ENCODE peak calls at places on chromosomes 5 and 9, in seven cellular contexts. One of them, this sample, is unnamed.

GRCh38 chr9:114413909-114414308 is 26.1 kb upstream of the AKNA start:
- DNase-seq in amygdala: no peak
- DNase-seq in fibroblast of pulmonary artery: peak; percentile 24
- DNase-seq in activated CD4-positive, alpha-beta T cell treated with anti-CD3 and anti-CD28 coated beads, Interleukin-2, amount 10 ng/mL, durations not matched to agents 7 days and 5 days: no peak
- DNase-seq in AG10803: peak; percentile 55
- DNase-seq in fibroblast of gingiva: no peak
- DNase-seq in CD8-positive, alpha-beta T cell: no peak
- DNase-seq in this sample: no peak

GRCh38 chr5:121174351-121174750 is 677.3 kb upstream of the FTMT start:
- DNase-seq in amygdala: no peak
- DNase-seq in fibroblast of pulmonary artery: peak; percentile 7
- DNase-seq in activated CD4-positive, alpha-beta T cell treated with anti-CD3 and anti-CD28 coated beads, Interleukin-2, amount 10 ng/mL, durations not matched to agents 7 days and 5 days: no peak
- DNase-seq in AG10803: peak; percentile 1
- DNase-seq in fibroblast of gingiva: peak; percentile 64
- DNase-seq in CD8-positive, alpha-beta T cell: no peak
- DNase-seq in this sample: no peak

GRCh38 chr5:128084228-128085167 is 932 bp downstream of the SLC12A2 start:
- DNase-seq in amygdala: no peak
- DNase-seq in fibroblast of pulmonary artery: peak; percentile 34
- DNase-seq in activated CD4-positive, alpha-beta T cell treated with anti-CD3 and anti-CD28 coated beads, Interleukin-2, amount 10 ng/mL, durations not matched to agents 7 days and 5 days: peak; percentile 50
- DNase-seq in AG10803: no peak
- DNase-seq in fibroblast of gingiva: no peak
- DNase-seq in CD8-positive, alpha-beta T cell: peak; percentile 47
- DNase-seq in this sample: no peak

GRCh38 chr9:77647267-77647658 is 859 bp downstream of the GNA14 start:
- DNase-seq in amygdala: no peak
- DNase-seq in fibroblast of pulmonary artery: no peak
- DNase-seq in activated CD4-positive, alpha-beta T cell treated with anti-CD3 and anti-CD28 coated beads, Interleukin-2, amount 10 ng/mL, durations not matched to agents 7 days and 5 days: no peak
- DNase-seq in AG10803: no peak
- DNase-seq in fibroblast of gingiva: no peak
- DNase-seq in CD8-positive, alpha-beta T cell: no peak
- DNase-seq in this sample: no peak

GRCh38 chr5:657570-657969 is 35.6 kb downstream of the TPPP start:
- DNase-seq in amygdala: no peak
- DNase-seq in fibroblast of pulmonary artery: peak; percentile 80
- DNase-seq in activated CD4-positive, alpha-beta T cell treated with anti-CD3 and anti-CD28 coated beads, Interleukin-2, amount 10 ng/mL, durations not matched to agents 7 days and 5 days: no peak
- DNase-seq in AG10803: peak; percentile 25
- DNase-seq in fibroblast of gingiva: peak; percentile 50
- DNase-seq in CD8-positive, alpha-beta T cell: no peak
- DNase-seq in this sample: no peak

GRCh38 chr9:134027561-134027960 is 2.3 kb downstream of the BRD3OS start:
- DNase-seq in amygdala: no peak
- DNase-seq in fibroblast of pulmonary artery: no peak
- DNase-seq in activated CD4-positive, alpha-beta T cell treated with anti-CD3 and anti-CD28 coated beads, Interleukin-2, amount 10 ng/mL, durations not matched to agents 7 days and 5 days: no peak
- DNase-seq in AG10803: no peak
- DNase-seq in fibroblast of gingiva: no peak
- DNase-seq in CD8-positive, alpha-beta T cell: no peak
- DNase-seq in this sample: no peak

GRCh38 chr9:113590389-113590788 is 126.9 kb downstream of the RGS3 start:
- DNase-seq in amygdala: no peak
- DNase-seq in fibroblast of pulmonary artery: no peak
- DNase-seq in activated CD4-positive, alpha-beta T cell treated with anti-CD3 and anti-CD28 coated beads, Interleukin-2, amount 10 ng/mL, durations not matched to agents 7 days and 5 days: no peak
- DNase-seq in AG10803: no peak
- DNase-seq in fibroblast of gingiva: no peak
- DNase-seq in CD8-positive, alpha-beta T cell: no peak
- DNase-seq in this sample: no peak

GRCh38 chr5:125776656-125777055 is 646.6 kb upstream of the GRAMD2B start:
- DNase-seq in amygdala: no peak
- DNase-seq in fibroblast of pulmonary artery: no peak
- DNase-seq in activated CD4-positive, alpha-beta T cell treated with anti-CD3 and anti-CD28 coated beads, Interleukin-2, amount 10 ng/mL, durations not matched to agents 7 days and 5 days: no peak
- DNase-seq in AG10803: no peak
- DNase-seq in fibroblast of gingiva: no peak
- DNase-seq in CD8-positive, alpha-beta T cell: no peak
- DNase-seq in this sample: no peak

GRCh38 chr5:96180684-96181083 is 219.0 kb upstream of the ELL2 start:
- DNase-seq in amygdala: no peak
- DNase-seq in fibroblast of pulmonary artery: no peak
- DNase-seq in activated CD4-positive, alpha-beta T cell treated with anti-CD3 and anti-CD28 coated beads, Interleukin-2, amount 10 ng/mL, durations not matched to agents 7 days and 5 days: no peak
- DNase-seq in AG10803: no peak
- DNase-seq in fibroblast of gingiva: no peak
- DNase-seq in CD8-positive, alpha-beta T cell: no peak
- DNase-seq in this sample: no peak

GRCh38 chr5:34831328-34831727 is 7.6 kb upstream of the TTC23L start:
- DNase-seq in amygdala: no peak
- DNase-seq in fibroblast of pulmonary artery: no peak
- DNase-seq in activated CD4-positive, alpha-beta T cell treated with anti-CD3 and anti-CD28 coated beads, Interleukin-2, amount 10 ng/mL, durations not matched to agents 7 days and 5 days: no peak
- DNase-seq in AG10803: no peak
- DNase-seq in fibroblast of gingiva: no peak
- DNase-seq in CD8-positive, alpha-beta T cell: no peak
- DNase-seq in this sample: no peak

GRCh38 chr9:121640076-121640475 is 11.4 kb upstream of the DAB2IP start:
- DNase-seq in amygdala: no peak
- DNase-seq in fibroblast of pulmonary artery: peak; percentile 31
- DNase-seq in activated CD4-positive, alpha-beta T cell treated with anti-CD3 and anti-CD28 coated beads, Interleukin-2, amount 10 ng/mL, durations not matched to agents 7 days and 5 days: peak; percentile 28
- DNase-seq in AG10803: no peak
- DNase-seq in fibroblast of gingiva: no peak
- DNase-seq in CD8-positive, alpha-beta T cell: peak; percentile 16
- DNase-seq in this sample: no peak

GRCh38 chr5:10116594-10116993 is 133.1 kb downstream of the ATPSCKMT start:
- DNase-seq in amygdala: no peak
- DNase-seq in fibroblast of pulmonary artery: no peak
- DNase-seq in activated CD4-positive, alpha-beta T cell treated with anti-CD3 and anti-CD28 coated beads, Interleukin-2, amount 10 ng/mL, durations not matched to agents 7 days and 5 days: no peak
- DNase-seq in AG10803: no peak
- DNase-seq in fibroblast of gingiva: no peak
- DNase-seq in CD8-positive, alpha-beta T cell: no peak
- DNase-seq in this sample: no peak

GRCh38 chr9:78267889-78268288 is 29.0 kb upstream of the PSAT1 start:
- DNase-seq in amygdala: no peak
- DNase-seq in fibroblast of pulmonary artery: no peak
- DNase-seq in activated CD4-positive, alpha-beta T cell treated with anti-CD3 and anti-CD28 coated beads, Interleukin-2, amount 10 ng/mL, durations not matched to agents 7 days and 5 days: no peak
- DNase-seq in AG10803: no peak
- DNase-seq in fibroblast of gingiva: no peak
- DNase-seq in CD8-positive, alpha-beta T cell: no peak
- DNase-seq in this sample: no peak

GRCh38 chr9:115167175-115167574 is 49.2 kb upstream of the TNC start:
- DNase-seq in amygdala: no peak
- DNase-seq in fibroblast of pulmonary artery: peak; percentile 58
- DNase-seq in activated CD4-positive, alpha-beta T cell treated with anti-CD3 and anti-CD28 coated beads, Interleukin-2, amount 10 ng/mL, durations not matched to agents 7 days and 5 days: no peak
- DNase-seq in AG10803: peak; percentile 88
- DNase-seq in fibroblast of gingiva: peak; percentile 88
- DNase-seq in CD8-positive, alpha-beta T cell: no peak
- DNase-seq in this sample: no peak

GRCh38 chr5:45399041-45399440 is 297.1 kb downstream of the HCN1 start:
- DNase-seq in amygdala: no peak
- DNase-seq in fibroblast of pulmonary artery: no peak
- DNase-seq in activated CD4-positive, alpha-beta T cell treated with anti-CD3 and anti-CD28 coated beads, Interleukin-2, amount 10 ng/mL, durations not matched to agents 7 days and 5 days: no peak
- DNase-seq in AG10803: no peak
- DNase-seq in fibroblast of gingiva: no peak
- DNase-seq in CD8-positive, alpha-beta T cell: no peak
- DNase-seq in this sample: no peak

GRCh38 chr5:78132507-78132906 is 162.0 kb downstream of the AP3B1 start:
- DNase-seq in amygdala: no peak
- DNase-seq in fibroblast of pulmonary artery: no peak
- DNase-seq in activated CD4-positive, alpha-beta T cell treated with anti-CD3 and anti-CD28 coated beads, Interleukin-2, amount 10 ng/mL, durations not matched to agents 7 days and 5 days: no peak
- DNase-seq in AG10803: no peak
- DNase-seq in fibroblast of gingiva: no peak
- DNase-seq in CD8-positive, alpha-beta T cell: no peak
- DNase-seq in this sample: no peak

GRCh38 chr9:129794549-129794948 is 8.4 kb upstream of the TOR1B start:
- DNase-seq in amygdala: no peak
- DNase-seq in fibroblast of pulmonary artery: no peak
- DNase-seq in activated CD4-positive, alpha-beta T cell treated with anti-CD3 and anti-CD28 coated beads, Interleukin-2, amount 10 ng/mL, durations not matched to agents 7 days and 5 days: no peak
- DNase-seq in AG10803: no peak
- DNase-seq in fibroblast of gingiva: no peak
- DNase-seq in CD8-positive, alpha-beta T cell: no peak
- DNase-seq in this sample: no peak

GRCh38 chr5:172743112-172743959 is 27.7 kb downstream of the DUSP1 start:
- DNase-seq in amygdala: no peak
- DNase-seq in fibroblast of pulmonary artery: no peak
- DNase-seq in activated CD4-positive, alpha-beta T cell treated with anti-CD3 and anti-CD28 coated beads, Interleukin-2, amount 10 ng/mL, durations not matched to agents 7 days and 5 days: no peak
- DNase-seq in AG10803: no peak
- DNase-seq in fibroblast of gingiva: no peak
- DNase-seq in CD8-positive, alpha-beta T cell: no peak
- DNase-seq in this sample: no peak

GRCh38 chr5:173890195-173890951 is 2.2 kb downstream of the CPEB4 start:
- DNase-seq in amygdala: peak; percentile 47
- DNase-seq in fibroblast of pulmonary artery: peak; percentile 55
- DNase-seq in activated CD4-positive, alpha-beta T cell treated with anti-CD3 and anti-CD28 coated beads, Interleukin-2, amount 10 ng/mL, durations not matched to agents 7 days and 5 days: no peak
- DNase-seq in AG10803: peak; percentile 27
- DNase-seq in fibroblast of gingiva: no peak
- DNase-seq in CD8-positive, alpha-beta T cell: no peak
- DNase-seq in this sample: no peak

GRCh38 chr9:96217358-96217755 is 84.6 kb downstream of the HSD17B3 start:
- DNase-seq in amygdala: no peak
- DNase-seq in fibroblast of pulmonary artery: no peak
- DNase-seq in activated CD4-positive, alpha-beta T cell treated with anti-CD3 and anti-CD28 coated beads, Interleukin-2, amount 10 ng/mL, durations not matched to agents 7 days and 5 days: no peak
- DNase-seq in AG10803: no peak
- DNase-seq in fibroblast of gingiva: no peak
- DNase-seq in CD8-positive, alpha-beta T cell: no peak
- DNase-seq in this sample: no peak

GRCh38 chr9:2015581-2016410 is 649 bp downstream of the SMARCA2 start:
- DNase-seq in amygdala: no peak
- DNase-seq in fibroblast of pulmonary artery: peak; percentile 34
- DNase-seq in activated CD4-positive, alpha-beta T cell treated with anti-CD3 and anti-CD28 coated beads, Interleukin-2, amount 10 ng/mL, durations not matched to agents 7 days and 5 days: peak; percentile 56
- DNase-seq in AG10803: peak; percentile 33
- DNase-seq in fibroblast of gingiva: peak; percentile 48
- DNase-seq in CD8-positive, alpha-beta T cell: peak; percentile 42
- DNase-seq in this sample: no peak

GRCh38 chr9:78010419-78010818 is 21.2 kb downstream of the GNAQ start:
- DNase-seq in amygdala: no peak
- DNase-seq in fibroblast of pulmonary artery: no peak
- DNase-seq in activated CD4-positive, alpha-beta T cell treated with anti-CD3 and anti-CD28 coated beads, Interleukin-2, amount 10 ng/mL, durations not matched to agents 7 days and 5 days: no peak
- DNase-seq in AG10803: no peak
- DNase-seq in fibroblast of gingiva: no peak
- DNase-seq in CD8-positive, alpha-beta T cell: no peak
- DNase-seq in this sample: no peak